ENCODE peak calls at places on chromosomes 6 and 20, in four cellular contexts. X is upper lobe of right lung, O is body of pancreas, K is B cell. Y is an unnamed sample.

GRCh38 chr6:125790403-125791150 is at the start of gene NCOA7:
- DNase-seq in X (peak), K (peak), O (peak), Y (peak)

GRCh38 chr6:154159126-154159525 is 120.1 kb downstream of the OPRM1 start:
- DNase-seq in X (no peak), O (no peak), K (no peak), Y (no peak)

GRCh38 chr6:84411060-84411629 is 183.7 kb upstream of the CEP162 start:
- DNase-seq in O (no peak), X (no peak), K (no peak), Y (no peak)

GRCh38 chr6:52328721-52329120 is 33.2 kb upstream of the PAQR8 start:
- DNase-seq in X (no peak), K (no peak), O (no peak), Y (no peak)

GRCh38 chr6:124022641-124023040 is 219.0 kb downstream of the NKAIN2 start:
- DNase-seq in X (no peak), O (no peak), K (no peak), Y (no peak)

GRCh38 chr6:131858765-131859490 is 51.1 kb downstream of the ENPP1 start:
- DNase-seq in X (no peak), O (no peak), K (no peak), Y (no peak)

GRCh38 chr20:52090036-52090435 is 101.5 kb downstream of the ZFP64 start:
- DNase-seq in X (no peak), O (no peak), K (no peak), Y (no peak)

GRCh38 chr6:153170511-153170910 is 39.4 kb upstream of the RGS17 start:
- DNase-seq in K (no peak), O (no peak), X (no peak), Y (no peak)

GRCh38 chr6:15449001-15449400 is 203.1 kb downstream of the JARID2 start:
- DNase-seq in K (no peak), X (no peak), O (no peak), Y (no peak)

GRCh38 chr20:3238616-3239025 is 369 bp downstream of the SLC4A11 start:
- DNase-seq in O (no peak), X (no peak), K (peak), Y (no peak)

GRCh38 chr6:148144917-148145521 is 197.6 kb upstream of the SASH1 start:
- DNase-seq in K (no peak), O (peak), X (peak), Y (peak)

GRCh38 chr6:21665436-21666199 is 72.1 kb downstream of the SOX4 start:
- DNase-seq in O (no peak), X (no peak), K (no peak), Y (no peak)

GRCh38 chr6:150068173-150068785 is 642 bp downstream of the ULBP3 start:
- DNase-seq in X (no peak), O (no peak), K (no peak), Y (no peak)

GRCh38 chr6:151209071-151209831 is 30.5 kb upstream of the AKAP12 start:
- DNase-seq in K (no peak), O (no peak), X (no peak), Y (no peak)

GRCh38 chr6:114586298-114586697 is 243.5 kb upstream of the HS3ST5 start:
- DNase-seq in O (no peak), K (no peak), X (no peak), Y (no peak)

GRCh38 chr20:50029697-50030428 is 47.1 kb downstream of the SNAI1 start:
- DNase-seq in X (no peak), K (no peak), O (peak), Y (no peak)

GRCh38 chr20:19056909-19057308 is 155.5 kb upstream of the SLC24A3 start:
- DNase-seq in X (no peak), O (no peak), K (no peak), Y (no peak)

GRCh38 chr6:123830110-123830509 is 26.4 kb downstream of the NKAIN2 start:
- DNase-seq in K (no peak), O (no peak), X (no peak), Y (no peak)

GRCh38 chr6:150129616-150130505 is 13.0 kb upstream of the PPP1R14C start:
- DNase-seq in O (no peak), X (no peak), K (no peak), Y (no peak)

GRCh38 chr6:100057941-100058340 is 63.9 kb upstream of the MCHR2 start:
- DNase-seq in K (no peak), O (no peak), X (no peak), Y (no peak)

GRCh38 chr6:16402501-16402900 is 164.1 kb downstream of the GMPR start:
- DNase-seq in O (no peak), K (no peak), X (no peak), Y (no peak)

GRCh38 chr6:15518057-15518456 is 144.8 kb downstream of the DTNBP1 start:
- DNase-seq in K (no peak), O (peak), X (peak), Y (no peak)

GRCh38 chr6:130858498-130859160 is 31.4 kb downstream of the SMLR1 start:
- DNase-seq in X (no peak), K (no peak), O (no peak), Y (no peak)

GRCh38 chr20:23125625-23126191 is 39.6 kb upstream of the CD93 start:
- DNase-seq in K (no peak), O (no peak), X (peak), Y (peak)

GRCh38 chr20:38170914-38171300 is 5.8 kb upstream of the TGM2 start:
- DNase-seq in X (peak), O (no peak), K (no peak), Y (no peak)

GRCh38 chr6:157089851-157090250 is 233.5 kb downstream of the TMEM242 start:
- DNase-seq in O (no peak), X (no peak), K (no peak), Y (no peak)

GRCh38 chr6:106225581-106225980 is 100.0 kb downstream of the ATG5 start:
- DNase-seq in O (no peak), K (no peak), X (no peak), Y (no peak)

GRCh38 chr6:5285526-5285925 is 24.2 kb downstream of the FARS2 start:
- DNase-seq in X (no peak), K (no peak), O (no peak), Y (no peak)

GRCh38 chr20:44354979-44355502 is 458 bp upstream of the HNF4A start:
- DNase-seq in X (no peak), O (no peak), K (no peak), Y (no peak)

GRCh38 chr6:157278171-157278570 is 45.1 kb downstream of the TMEM242 start:
- DNase-seq in K (no peak), X (peak), O (no peak), Y (no peak)

GRCh38 chr20:651713-652610 is 1.0 kb downstream of the SRXN1 start:
- DNase-seq in K (no peak), O (no peak), X (no peak), Y (no peak)

GRCh38 chr6:144647971-144648651 is 363.0 kb downstream of the UTRN start:
- DNase-seq in X (no peak), O (no peak), K (no peak), Y (no peak)
- TF ChIP-seq CTCF in X (no peak), O (peak), K (no peak), Y (no peak)

GRCh38 chr20:39289831-39290230 is 327.7 kb downstream of the DHX35 start:
- DNase-seq in X (no peak), K (no peak), O (no peak), Y (no peak)

GRCh38 chr20:39292193-39292736 is 330.1 kb downstream of the DHX35 start:
- DNase-seq in K (no peak), X (no peak), O (no peak), Y (no peak)

GRCh38 chr20:39290575-39290974 is 328.4 kb downstream of the DHX35 start:
- DNase-seq in O (no peak), K (no peak), X (no peak), Y (no peak)

GRCh38 chr20:39291301-39291700 is 329.2 kb downstream of the DHX35 start:
- DNase-seq in X (no peak), K (no peak), O (no peak), Y (no peak)

GRCh38 chr20:39289316-39289715 is 327.2 kb downstream of the DHX35 start:
- DNase-seq in X (no peak), K (no peak), O (no peak), Y (no peak)
- TF ChIP-seq CTCF in X (peak), K (peak), O (no peak), Y (peak)

DNA sequence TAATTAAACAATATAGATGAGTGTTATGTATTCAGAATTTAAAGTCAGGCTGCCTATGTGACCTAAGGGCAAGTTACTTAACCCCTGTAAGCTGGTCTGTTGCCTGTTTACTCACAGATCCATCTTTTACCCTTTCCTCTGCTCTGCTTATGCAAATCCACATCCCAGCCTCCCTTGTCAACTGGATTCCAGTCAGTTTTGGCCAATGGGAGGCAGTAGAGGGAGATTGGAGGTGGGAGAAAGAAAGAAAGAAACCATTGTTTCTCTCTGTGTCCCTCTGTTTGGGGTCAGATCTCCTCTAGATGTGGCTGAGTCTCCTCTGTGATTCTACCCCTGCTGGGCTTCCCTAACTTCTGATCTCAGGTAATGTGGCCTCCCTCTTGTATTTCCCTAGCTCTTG is 266.8 kb upstream of the PLN start:
- DNase-seq in K (no peak), O (no peak), X (no peak), Y (no peak)
- TF ChIP-seq CTCF in K (no peak), O (no peak), X (no peak), Y (no peak)

GRCh38 chr20:42018979-42019378 is 400.8 kb upstream of the CHD6 start:
- DNase-seq in O (no peak), K (no peak), X (no peak), Y (no peak)
- TF ChIP-seq CTCF in O (no peak), K (no peak), X (no peak), Y (no peak)

DNA sequence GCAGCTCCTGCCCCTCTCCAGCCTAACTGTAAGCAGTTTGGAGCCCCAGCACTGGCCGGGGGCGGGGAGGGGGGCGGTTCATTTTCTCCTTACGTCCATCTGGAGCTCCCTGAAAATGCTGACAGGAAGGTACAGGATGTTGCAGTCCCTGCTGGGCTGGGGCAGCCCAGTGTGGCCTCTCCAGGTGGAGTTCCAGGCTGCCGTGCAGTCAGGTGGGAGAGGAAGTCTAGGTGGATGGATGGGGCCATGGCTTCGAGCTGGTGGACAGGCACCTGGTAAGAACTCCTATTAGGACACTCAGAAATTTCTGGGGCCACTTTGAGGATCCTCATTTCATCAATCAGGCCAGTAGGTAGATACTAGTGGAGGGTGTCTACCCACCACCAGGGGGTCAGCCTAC is 295.2 kb downstream of the CDH26 start:
- DNase-seq in K (no peak), O (no peak), X (no peak), Y (no peak)
- TF ChIP-seq CTCF in K (no peak), O (no peak), X (no peak), Y (no peak)

GRCh38 chr20:24961384-24962181 is 12.5 kb downstream of the CST7 start:
- DNase-seq in K (no peak), X (no peak), O (no peak), Y (peak)
- TF ChIP-seq CTCF in K (no peak), X (no peak), O (no peak), Y (no peak)

GRCh38 chr6:50657513-50657912 is 55.8 kb upstream of the TFAP2D start:
- DNase-seq in O (no peak), K (no peak), X (no peak), Y (no peak)

GRCh38 chr6:50653253-50653652 is 60.1 kb upstream of the TFAP2D start:
- DNase-seq in K (no peak), O (no peak), X (no peak), Y (no peak)

GRCh38 chr6:50658561-50658960 is 54.8 kb upstream of the TFAP2D start:
- DNase-seq in O (no peak), X (no peak), K (no peak), Y (no peak)

GRCh38 chr6:50654155-50654554 is 59.2 kb upstream of the TFAP2D start:
- DNase-seq in K (no peak), O (no peak), X (no peak), Y (no peak)

DNA sequence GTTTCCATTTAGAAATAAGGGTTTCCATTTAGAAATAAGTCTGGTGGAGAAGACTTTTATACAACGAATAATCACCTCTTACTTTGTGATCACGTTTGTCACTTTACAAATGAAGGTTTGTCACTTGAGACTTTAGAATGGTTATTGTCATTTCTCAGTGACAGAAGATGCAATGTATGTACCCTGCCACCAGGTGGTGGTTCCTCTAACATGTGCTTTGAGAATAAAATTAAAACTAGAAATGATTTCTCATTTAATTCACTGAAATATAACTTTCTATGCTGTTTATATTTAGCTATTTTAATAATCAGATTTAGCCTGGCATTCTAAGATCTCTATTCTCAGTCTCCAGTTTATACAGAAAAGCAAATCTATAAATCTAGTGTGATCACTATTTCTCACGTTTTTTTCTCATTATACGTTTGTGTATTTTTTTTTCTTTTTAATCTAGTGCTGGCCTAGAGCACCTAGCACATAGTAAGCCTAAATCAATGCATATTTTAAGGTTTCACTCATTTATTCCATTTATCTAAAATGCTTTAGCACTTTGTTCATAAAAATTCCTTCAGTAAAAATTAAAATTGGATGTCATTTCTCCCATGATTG is 57.4 kb upstream of the TFAP2D start:
- DNase-seq in X (no peak), O (no peak), K (no peak), Y (no peak)
- TF ChIP-seq CTCF in X (peak), O (peak), K (peak), Y (peak)

GRCh38 chr20:62860391-62860923 is 1.2 kb downstream of the TCFL5 start:
- DNase-seq in K (no peak), O (peak), X (no peak), Y (no peak)
- TF ChIP-seq CTCF in K (no peak), O (no peak), X (no peak), Y (no peak)

GRCh38 chr6:26224940-26225847 is 138.0 kb downstream of the HFE start:
- DNase-seq in O (no peak), X (no peak), K (no peak), Y (no peak)
- TF ChIP-seq CTCF in O (no peak), X (no peak), K (no peak), Y (no peak)

Y was measured in lower lobe of right lung.